ENCODE peak calls at places on chromosomes 13 and 19, in five cellular contexts. P is nephron progenitor cell, L is cardiac fibroblast, F is MCF 10A, N is hepatocyte. A is an unnamed sample.

GRCh38 chr13:112154301-112155060 is 87.5 kb downstream of the SOX1 start:
- DNase-seq in F (no peak), L (no peak), N (no peak), P (no peak), A (no peak)

GRCh38 chr19:4386038-4386782 is 14.1 kb downstream of the SH3GL1 start:
- DNase-seq in F (no peak), L (no peak), P (no peak), N (no peak), A (no peak)

GRCh38 chr19:13718733-13719132 is 45.6 kb upstream of the MRI1 start:
- DNase-seq in F (peak), P (no peak), L (peak), N (peak), A (peak)

GRCh38 chr19:708154-709141 is at the start of gene PALM:
- DNase-seq in P (peak), F (no peak), N (peak), L (no peak), A (no peak)

GRCh38 chr19:16207063-16207462 is 9.4 kb downstream of the AP1M1 start:
- DNase-seq in L (no peak), F (no peak), N (no peak), P (no peak), A (no peak)

GRCh38 chr19:8075158-8076086 is 22.9 kb downstream of the CCL25 start:
- DNase-seq in P (no peak), L (no peak), F (no peak), N (no peak), A (no peak)

GRCh38 chr13:41458187-41458938 is 1.0 kb downstream of the RGCC start:
- DNase-seq in L (no peak), P (peak), F (peak), N (peak), A (no peak)

GRCh38 chr19:18519962-18520847 is 1.7 kb downstream of the ELL start:
- DNase-seq in F (peak), P (peak), L (peak), N (peak), A (peak)

GRCh38 chr13:110507678-110508381 is 53.7 kb downstream of the RAB20 start:
- DNase-seq in L (no peak), N (peak), F (peak), P (no peak), A (no peak)

GRCh38 chr19:7497292-7497691 is 8.5 kb upstream of the PEX11G start:
- DNase-seq in L (no peak), N (no peak), P (peak), F (no peak), A (no peak)

GRCh38 chr13:40666905-40667621 is 622 bp upstream of the FOXO1 start:
- DNase-seq in N (peak), F (peak), P (peak), L (no peak), A (no peak)

GRCh38 chr13:112451512-112452379 is 75.6 kb downstream of the SPACA7 start:
- DNase-seq in N (no peak), F (no peak), P (no peak), L (no peak), A (no peak)

GRCh38 chr13:82224806-82225205 is 1657.5 kb downstream of the SLITRK1 start:
- DNase-seq in F (no peak), N (no peak), P (no peak), L (no peak), A (no peak)

GRCh38 chr19:13804830-13805683 is 9.8 kb downstream of the ZSWIM4 start:
- DNase-seq in P (peak), N (no peak), F (no peak), L (no peak), A (no peak)

GRCh38 chr13:113527272-113527958 is 36.9 kb upstream of the DCUN1D2 start:
- DNase-seq in F (no peak), L (no peak), N (no peak), P (no peak), A (no peak)

GRCh38 chr13:59416561-59416960 is 747.2 kb downstream of the DIAPH3 start:
- DNase-seq in N (no peak), P (no peak), L (no peak), F (no peak), A (no peak)

GRCh38 chr13:98240974-98241373 is 63.9 kb upstream of the RNF113B start:
- DNase-seq in P (no peak), F (no peak), L (no peak), N (no peak), A (no peak)

GRCh38 chr13:66329988-66330429 is 900.1 kb downstream of the PCDH9 start:
- DNase-seq in N (no peak), P (no peak), L (peak), F (peak), A (no peak)

GRCh38 chr13:68490594-68490993 is 1260.5 kb upstream of the PCDH9 start:
- DNase-seq in F (no peak), N (no peak), P (no peak), L (no peak), A (no peak)

GRCh38 chr13:74136089-74136658 is 2.0 kb upstream of the KLF12 start:
- DNase-seq in L (peak), N (peak), F (peak), P (peak), A (peak)
- TF ChIP-seq CTCF in L (no peak), N (no peak), F (no peak), P (no peak), A (no peak)

GRCh38 chr13:49234741-49235140 is 13.0 kb upstream of the CDADC1 start:
- DNase-seq in L (no peak), N (no peak), F (no peak), P (no peak), A (no peak)

GRCh38 chr13:49241296-49241695 is 6.4 kb upstream of the CDADC1 start:
- DNase-seq in L (no peak), N (no peak), P (no peak), F (no peak), A (no peak)

GRCh38 chr13:49238621-49239020 is 9.1 kb upstream of the CDADC1 start:
- DNase-seq in L (no peak), F (no peak), P (no peak), N (no peak), A (no peak)

GRCh38 chr13:49235856-49236431 is 11.8 kb upstream of the CDADC1 start:
- DNase-seq in N (no peak), L (no peak), F (no peak), P (no peak), A (no peak)

DNA sequence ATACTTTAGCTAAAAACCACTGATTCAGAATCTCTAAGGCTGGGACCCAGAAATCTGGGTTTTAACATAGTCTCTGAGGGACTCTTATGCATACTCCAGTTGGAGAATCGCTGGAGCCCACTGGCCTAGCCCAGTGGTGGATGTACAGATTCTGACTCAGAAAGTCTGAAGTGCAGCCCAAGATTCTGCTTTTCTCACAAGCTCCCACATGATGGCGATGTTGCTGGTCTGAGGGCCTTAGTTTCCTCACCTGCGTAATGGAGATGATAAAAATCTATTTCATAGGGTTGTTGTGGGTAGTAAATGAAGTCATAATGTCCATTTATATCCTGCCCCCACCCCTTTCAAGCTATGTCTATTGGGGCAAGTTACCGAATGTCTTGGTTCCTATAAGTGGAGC is 7.7 kb upstream of the CDADC1 start:
- DNase-seq in P (no peak), L (peak), F (peak), N (peak), A (peak)
- TF ChIP-seq CTCF in P (peak), L (peak), F (peak), N (peak), A (peak)

DNA sequence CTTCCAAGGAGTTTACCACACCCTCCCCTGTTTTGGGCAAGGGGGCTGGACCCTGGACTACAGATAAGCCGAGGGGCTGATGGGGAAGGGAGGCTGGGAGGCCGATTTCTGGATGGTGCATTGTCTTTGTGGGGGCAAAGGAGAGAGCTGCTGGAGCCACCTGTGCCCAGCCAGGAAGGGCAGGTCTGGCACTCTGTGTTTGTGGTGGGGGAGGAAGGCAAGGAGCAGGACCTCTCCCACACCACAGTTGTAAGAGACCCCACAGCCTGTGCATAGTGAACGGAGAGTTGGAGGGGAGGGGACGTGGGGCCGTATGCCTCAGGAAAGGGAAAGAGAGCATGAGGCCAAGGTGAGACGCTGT is 16.0 kb upstream of the PRR19 start:
- DNase-seq in N (no peak), P (no peak), L (no peak), F (no peak), A (no peak)
- TF ChIP-seq CTCF in N (no peak), P (no peak), L (no peak), F (no peak), A (no peak)

GRCh38 chr13:108533842-108534241 is 95.6 kb upstream of the MYO16 start:
- DNase-seq in N (no peak), L (no peak), P (no peak), F (no peak), A (no peak)

DNA sequence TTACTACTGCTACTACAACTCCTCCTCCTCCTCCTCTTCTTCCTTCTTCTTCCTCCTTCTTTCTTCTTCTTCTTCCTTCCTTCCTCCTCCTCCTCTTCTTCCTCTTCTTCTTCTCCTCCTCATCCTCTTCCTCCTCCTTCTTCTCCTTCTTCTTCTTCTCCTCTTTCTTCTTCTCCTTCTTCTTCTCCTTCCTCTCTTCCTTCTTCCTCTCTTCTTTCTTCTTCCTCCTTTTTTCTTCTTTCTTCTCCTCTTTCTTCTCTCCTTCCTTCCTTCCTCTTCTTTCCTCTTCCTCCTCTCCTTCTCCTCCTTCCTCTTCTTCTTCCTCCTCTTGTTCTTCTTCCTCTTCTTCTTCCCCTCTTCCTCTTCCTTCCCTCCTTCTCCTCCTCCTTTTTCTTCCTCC is 94.7 kb upstream of the MYO16 start:
- DNase-seq in P (no peak), N (no peak), F (no peak), L (no peak), A (no peak)
- TF ChIP-seq CTCF in P (no peak), N (no peak), F (no peak), L (no peak), A (no peak)

GRCh38 chr13:24050292-24050711 is 110.2 kb upstream of the SPATA13 start:
- DNase-seq in L (peak), F (peak), N (no peak), P (no peak), A (peak)

GRCh38 chr13:24052547-24052981 is 108.0 kb upstream of the SPATA13 start:
- DNase-seq in F (no peak), L (no peak), P (no peak), N (no peak), A (peak)

GRCh38 chr13:24050796-24051715 is 109.5 kb upstream of the SPATA13 start:
- DNase-seq in N (no peak), L (no peak), P (no peak), F (no peak), A (no peak)

GRCh38 chr13:24053505-24054251 is 106.8 kb upstream of the SPATA13 start:
- DNase-seq in P (peak), N (peak), F (peak), L (peak), A (peak)
- TF ChIP-seq CTCF in P (peak), N (peak), F (peak), L (peak), A (peak)